ENCODE peak calls at places on chromosomes 11 and 22, in nine cellular contexts. A is glomerular endothelial cell; U is hypothalamus; R is stimulated activated CD8-positive, alpha-beta memory T cell treated with anti-CD3 and anti-CD28 coated beads, Interleukin-7, amount 100 ng/mL, for 1 hour; I is activated CD8-positive, alpha-beta memory T cell treated with anti-CD3 and anti-CD28 coated beads for 1 hour; D is astrocyte of the cerebellum; W is HCT116; P is NCI-H2029; G is fibroblast of pulmonary artery. T is an unnamed sample.

GRCh38 chr11:116865696-116866095 is 28.3 kb upstream of the APOA1 start:
- DNase-seq in U (no peak), G (peak; percentile 39), W (no peak), R (no peak), A (no peak), D (no peak), I (no peak), P (no peak), T (no peak)

GRCh38 chr11:131365601-131366000 is 4.8 kb upstream of the NTM start:
- DNase-seq in G (no peak), R (no peak), U (no peak), I (no peak), D (no peak), A (no peak), P (no peak), W (no peak), T (no peak)

GRCh38 chr11:84056696-84057095 is 770.5 kb upstream of the CCDC90B start:
- DNase-seq in U (no peak), A (no peak), R (no peak), W (no peak), P (no peak), I (no peak), D (no peak), G (no peak), T (no peak)

GRCh38 chr22:28231423-28231822 is 312.4 kb upstream of the PITPNB start:
- DNase-seq in P (no peak), I (no peak), D (peak; percentile 78), R (no peak), U (no peak), A (no peak), G (peak; percentile 41), W (no peak), T (no peak)

GRCh38 chr22:30877662-30878515 is 90.7 kb downstream of the MORC2 start:
- DNase-seq in I (no peak), W (no peak), A (no peak), G (no peak), R (no peak), U (no peak), P (no peak), D (no peak), T (no peak)

GRCh38 chr11:73235236-73235786 is 17.2 kb downstream of the P2RY2 start:
- DNase-seq in A (no peak), I (no peak), R (no peak), U (no peak), G (no peak), P (no peak), W (no peak), D (no peak), T (no peak)

GRCh38 chr22:17043521-17043920 is 35.5 kb upstream of the GAB4 start:
- DNase-seq in D (no peak), A (no peak), P (no peak), I (no peak), G (no peak), U (no peak), R (no peak), W (no peak), T (no peak)

GRCh38 chr11:110032257-110032656 is 60.9 kb upstream of the ZC3H12C start:
- DNase-seq in P (no peak), R (no peak), A (no peak), G (no peak), W (no peak), U (no peak), I (no peak), D (no peak), T (no peak)

T was measured in AG04450.